ENCODE peak calls at places on chromosomes 2 and 18, in four cellular contexts. Z is SJCRH30; N is CD8-positive, alpha-beta memory T cell; Y is IMR-90. D is an unnamed sample.

GRCh38 chr2:94997981-94998920 is 27.3 kb upstream of the MAL start:
- DNase-seq in Z (no peak), N (no peak), Y (no peak), D (no peak)

GRCh38 chr2:207416111-207416510 is 113.7 kb upstream of the CREB1 start:
- DNase-seq in Z (no peak), N (no peak), Y (no peak), D (no peak)

GRCh38 chr18:12301263-12302005 is 6.6 kb upstream of the TUBB6 start:
- DNase-seq in Z (no peak), N (no peak), Y (no peak), D (no peak)

GRCh38 chr2:96527052-96527964 is 9.2 kb upstream of the ARID5A start:
- DNase-seq in Z (no peak), N (peak; percentile 70), Y (peak; percentile 18), D (peak; percentile 49)

GRCh38 chr2:10281891-10282290 is 20.8 kb upstream of the HPCAL1 start:
- DNase-seq in Z (no peak), N (peak; percentile 12), Y (no peak), D (no peak)

GRCh38 chr2:217060951-217061547 is 201.2 kb upstream of the TNP1 start:
- DNase-seq in Z (no peak), N (no peak), Y (no peak), D (no peak)

GRCh38 chr2:15180379-15180778 is 380.8 kb downstream of the NBAS start:
- DNase-seq in Z (no peak), N (no peak), Y (no peak), D (no peak)

GRCh38 chr2:72892506-72893173 is 5.4 kb downstream of the SPR start:
- DNase-seq in Z (peak; percentile 64), N (peak; percentile 66), Y (peak; percentile 70), D (peak; percentile 65)

GRCh38 chr2:100682536-100682935 is 119.7 kb downstream of the PDCL3 start:
- DNase-seq in Z (no peak), N (no peak), Y (no peak), D (no peak)

GRCh38 chr18:78448106-78448505 is 531.5 kb upstream of the SALL3 start:
- DNase-seq in Z (peak; percentile 6), N (no peak), Y (no peak), D (no peak)

GRCh38 chr2:170771049-170771937 is 1.1 kb downstream of the ERICH2 start:
- DNase-seq in Z (no peak), N (peak; percentile 48), Y (peak; percentile 15), D (no peak)

GRCh38 chr2:140454717-140455116 is 1674.5 kb upstream of the NXPH2 start:
- DNase-seq in Z (peak; percentile 55), N (no peak), Y (peak; percentile 76), D (no peak)

GRCh38 chr2:129923265-129924141 is 56.0 kb upstream of the RAB6C start:
- DNase-seq in Z (peak; percentile 62), N (no peak), Y (peak; percentile 37), D (peak; percentile 53)

GRCh38 chr18:62164855-62165487 is 21.9 kb downstream of the PIGN start:
- DNase-seq in Z (no peak), N (no peak), Y (no peak), D (no peak)

GRCh38 chr2:23183733-23184132 is 201.2 kb upstream of the KLHL29 start:
- DNase-seq in Z (no peak), N (no peak), Y (no peak), D (no peak)

GRCh38 chr2:10931710-10932255 is 20.0 kb downstream of the KCNF1 start:
- DNase-seq in Z (no peak), N (no peak), Y (peak; percentile 92), D (no peak)

GRCh38 chr2:128573531-128573930 is 254.9 kb upstream of the HS6ST1 start:
- DNase-seq in Z (no peak), N (no peak), Y (no peak), D (no peak)

GRCh38 chr2:212520340-212520739 is 18.3 kb downstream of the ERBB4 start:
- DNase-seq in Z (peak; percentile 33), N (no peak), Y (no peak), D (peak; percentile 23)

GRCh38 chr2:217650716-217651360 is 352.0 kb downstream of the TNS1 start:
- DNase-seq in Z (peak; percentile 84), N (no peak), Y (peak; percentile 66), D (peak; percentile 59)

GRCh38 chr2:79876430-79876829 is 363.6 kb downstream of the CTNNA2 start:
- DNase-seq in Z (peak; percentile 37), N (no peak), Y (peak; percentile 2), D (peak; percentile 30)

GRCh38 chr2:232230557-232230956 is 148.0 kb upstream of the ALPP start:
- DNase-seq in Z (peak; percentile 55), N (no peak), Y (peak; percentile 17), D (peak; percentile 33)

GRCh38 chr2:146579154-146579930 is 1265.5 kb upstream of the ACVR2A start:
- DNase-seq in Z (peak; percentile 48), N (no peak), Y (peak; percentile 77), D (no peak)

GRCh38 chr18:32730620-32731021 is 42.2 kb downstream of the KLHL14 start:
- DNase-seq in Z (peak; percentile 13), N (no peak), Y (no peak), D (no peak)

GRCh38 chr2:127105656-127106456 is 1.1 kb downstream of the BIN1 start:
- DNase-seq in Z (peak; percentile 90), N (no peak), Y (peak; percentile 61), D (peak; percentile 38)

GRCh38 chr2:28433215-28433614 is 40.6 kb downstream of the FOSL2 start:
- DNase-seq in Z (no peak), N (no peak), Y (no peak), D (no peak)

GRCh38 chr2:189466656-189467055 is 25.4 kb downstream of the WDR75 start:
- DNase-seq in Z (peak; percentile 77), N (no peak), Y (peak; percentile 50), D (peak; percentile 10)

GRCh38 chr18:23231340-23232021 is 96.2 kb downstream of the CABLES1 start:
- DNase-seq in Z (no peak), N (peak; percentile 90), Y (peak; percentile 92), D (no peak)

GRCh38 chr2:163266772-163267171 is 428.2 kb upstream of the KCNH7 start:
- DNase-seq in Z (peak; percentile 7), N (no peak), Y (peak; percentile 81), D (no peak)

GRCh38 chr18:21004721-21005120 is 106.9 kb downstream of the ROCK1 start:
- DNase-seq in Z (no peak), N (no peak), Y (peak; percentile 86), D (no peak)

GRCh38 chr18:13525381-13526029 is 200.9 kb downstream of the FAM210A start:
- DNase-seq in Z (no peak), N (no peak), Y (no peak), D (no peak)

GRCh38 chr2:109447251-109447661 is 166.5 kb downstream of the SEPTIN10 start:
- DNase-seq in Z (peak; percentile 91), N (no peak), Y (peak; percentile 98), D (no peak)

GRCh38 chr2:36266536-36267121 is 88.9 kb upstream of the CRIM1 start:
- DNase-seq in Z (no peak), N (no peak), Y (no peak), D (no peak)

GRCh38 chr18:58863539-58864145 is 1.0 kb upstream of the ZNF532 start:
- DNase-seq in Z (peak; percentile 40), N (peak; percentile 55), Y (peak; percentile 30), D (peak; percentile 60)

GRCh38 chr2:144300632-144301031 is 219.3 kb downstream of the ZEB2 start:
- DNase-seq in Z (no peak), N (no peak), Y (no peak), D (no peak)

GRCh38 chr2:172513935-172514586 is 41.8 kb upstream of the PDK1 start:
- DNase-seq in Z (no peak), N (no peak), Y (no peak), D (no peak)

GRCh38 chr18:44742741-44743311 is 62.1 kb downstream of the SETBP1 start:
- DNase-seq in Z (peak; percentile 92), N (no peak), Y (peak; percentile 29), D (peak; percentile 70)

GRCh38 chr18:44702594-44702993 is 21.9 kb downstream of the SETBP1 start:
- DNase-seq in Z (no peak), N (no peak), Y (no peak), D (no peak)

GRCh38 chr2:21097331-21097730 is 26.4 kb upstream of the TDRD15 start:
- DNase-seq in Z (no peak), N (no peak), Y (no peak), D (no peak)

GRCh38 chr2:105772362-105772761 is 27.6 kb downstream of the NCK2 start:
- DNase-seq in Z (no peak), N (no peak), Y (no peak), D (no peak)
- H3K4me1 ChIP-seq in Z (no peaks in the 10 kb centered on the region), N (peaks cover 93% of the 10 kb centered on the region), Y (peaks cover 4% of the 10 kb centered on the region), D (no peaks in the 10 kb centered on the region)

GRCh38 chr2:30218814-30219213 is 12.5 kb upstream of the LBH start:
- DNase-seq in Z (no peak), N (no peak), Y (no peak), D (no peak)
- H3K4me1 ChIP-seq in Z (no peaks in the 10 kb centered on the region), N (peaks cover 22% of the 10 kb centered on the region), Y (no peaks in the 10 kb centered on the region), D (no peaks in the 10 kb centered on the region)

DNA sequence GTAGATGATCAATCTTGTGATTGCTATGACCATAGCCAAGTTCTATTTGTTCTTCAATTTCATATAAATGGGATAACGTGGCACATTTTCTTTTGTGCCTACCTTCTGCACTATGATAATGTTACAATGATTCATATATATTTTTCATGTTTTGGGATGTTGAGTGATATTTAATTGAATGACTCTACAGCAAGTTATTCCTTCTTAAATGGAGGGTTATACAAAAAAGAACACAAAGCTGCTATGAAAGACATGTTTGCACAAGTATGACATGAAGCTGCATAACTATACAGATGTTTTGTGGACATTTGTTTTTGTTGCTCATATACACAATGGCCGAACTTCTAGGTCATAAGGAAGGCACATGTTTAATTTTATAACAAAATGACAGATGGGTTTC is 356.2 kb downstream of the CBLN2 start:
- DNase-seq in Z (no peak), N (no peak), Y (no peak), D (no peak)
- H3K4me1 ChIP-seq in Z (no peaks in the 10 kb centered on the region), N (no peaks in the 10 kb centered on the region), Y (no peaks in the 10 kb centered on the region), D (no peaks in the 10 kb centered on the region)

GRCh38 chr18:35489913-35490490 is 7.8 kb downstream of the INO80C start:
- DNase-seq in Z (no peak), N (no peak), Y (no peak), D (peak; percentile 26)
- H3K4me1 ChIP-seq in Z (no peaks in the 10 kb centered on the region), N (no peaks in the 10 kb centered on the region), Y (no peaks in the 10 kb centered on the region), D (peaks cover 15% of the 10 kb centered on the region)

GRCh38 chr2:113273031-113273551 is 5.6 kb downstream of the PAX8 start:
- DNase-seq in Z (peak; percentile 68), N (no peak), Y (peak; percentile 47), D (no peak)

GRCh38 chr2:113266431-113266830 is 12.3 kb downstream of the PAX8 start:
- DNase-seq in Z (no peak), N (no peak), Y (no peak), D (no peak)

GRCh38 chr2:113272463-113272862 is 6.3 kb downstream of the PAX8 start:
- DNase-seq in Z (no peak), N (no peak), Y (no peak), D (no peak)

GRCh38 chr2:113264713-113265403 is 13.9 kb downstream of the PAX8 start:
- DNase-seq in Z (no peak), N (no peak), Y (no peak), D (no peak)

GRCh38 chr2:113268621-113269360 is 9.9 kb downstream of the PAX8 start:
- DNase-seq in Z (peak; percentile 33), N (no peak), Y (no peak), D (no peak)
- H3K4me1 ChIP-seq in Z (peaks cover 6% of the 10 kb centered on the region), N (peaks cover 10% of the 10 kb centered on the region), Y (peaks cover 2% of the 10 kb centered on the region), D (no peaks in the 10 kb centered on the region)